ENCODE peak calls at places on chromosomes 2 and 18, in ten cellular contexts. One of them, this sample, is unnamed.

GRCh38 chr2:193276069-193276468 is 1081.3 kb upstream of the TMEFF2 start:
- DNase-seq in heart right ventricle: no peak
- DNase-seq in MG63: no peak
- DNase-seq in uterus: no peak
- DNase-seq in heart left ventricle: no peak
- DNase-seq in fibroblast of pulmonary artery: no peak
- DNase-seq in choroid plexus epithelial cell: no peak
- DNase-seq in fibroblast of villous mesenchyme: no peak
- DNase-seq in HepG2: no peak
- DNase-seq in foreskin fibroblast: no peak
- DNase-seq in this sample: no peak

GRCh38 chr2:85748039-85748438 is 5.8 kb upstream of the ATOH8 start:
- DNase-seq in choroid plexus epithelial cell: no peak
- DNase-seq in heart right ventricle: no peak
- DNase-seq in fibroblast of villous mesenchyme: no peak
- DNase-seq in foreskin fibroblast: no peak
- DNase-seq in MG63: no peak
- DNase-seq in heart left ventricle: no peak
- DNase-seq in HepG2: no peak
- DNase-seq in uterus: no peak
- DNase-seq in fibroblast of pulmonary artery: no peak
- DNase-seq in this sample: no peak

GRCh38 chr2:8638327-8638726 is 43.5 kb upstream of the ID2 start:
- DNase-seq in heart left ventricle: no peak
- DNase-seq in MG63: no peak
- DNase-seq in choroid plexus epithelial cell: no peak
- DNase-seq in HepG2: no peak
- DNase-seq in heart right ventricle: no peak
- DNase-seq in fibroblast of villous mesenchyme: no peak
- DNase-seq in foreskin fibroblast: no peak
- DNase-seq in fibroblast of pulmonary artery: no peak
- DNase-seq in uterus: no peak
- DNase-seq in this sample: no peak

GRCh38 chr2:222827417-222827816 is 33.4 kb upstream of the ACSL3 start:
- DNase-seq in heart left ventricle: no peak
- DNase-seq in heart right ventricle: no peak
- DNase-seq in choroid plexus epithelial cell: no peak
- DNase-seq in foreskin fibroblast: no peak
- DNase-seq in HepG2: no peak
- DNase-seq in fibroblast of pulmonary artery: no peak
- DNase-seq in MG63: no peak
- DNase-seq in fibroblast of villous mesenchyme: no peak
- DNase-seq in uterus: no peak
- DNase-seq in this sample: no peak

GRCh38 chr18:2146092-2146491 is 425.2 kb downstream of the METTL4 start:
- DNase-seq in choroid plexus epithelial cell: no peak
- DNase-seq in uterus: no peak
- DNase-seq in fibroblast of villous mesenchyme: no peak
- DNase-seq in fibroblast of pulmonary artery: no peak
- DNase-seq in foreskin fibroblast: no peak
- DNase-seq in MG63: no peak
- DNase-seq in heart left ventricle: no peak
- DNase-seq in heart right ventricle: no peak
- DNase-seq in HepG2: no peak
- DNase-seq in this sample: no peak

GRCh38 chr2:234952270-234953115 is 676 bp downstream of the SH3BP4 start:
- DNase-seq in HepG2: no peak
- DNase-seq in heart right ventricle: peak; percentile 33
- DNase-seq in foreskin fibroblast: no peak
- DNase-seq in uterus: no peak
- DNase-seq in fibroblast of villous mesenchyme: no peak
- DNase-seq in heart left ventricle: no peak
- DNase-seq in MG63: no peak
- DNase-seq in fibroblast of pulmonary artery: no peak
- DNase-seq in choroid plexus epithelial cell: no peak
- DNase-seq in this sample: no peak

GRCh38 chr2:186460465-186460864 is 25.6 kb upstream of the ZC3H15 start:
- DNase-seq in heart left ventricle: no peak
- DNase-seq in foreskin fibroblast: no peak
- DNase-seq in MG63: no peak
- DNase-seq in uterus: no peak
- DNase-seq in fibroblast of pulmonary artery: peak; percentile 50
- DNase-seq in choroid plexus epithelial cell: peak; percentile 38
- DNase-seq in HepG2: peak; percentile 68
- DNase-seq in heart right ventricle: no peak
- DNase-seq in fibroblast of villous mesenchyme: peak; percentile 4
- DNase-seq in this sample: no peak

GRCh38 chr2:192016265-192016664 is 169.4 kb upstream of the CAVIN2 start:
- DNase-seq in HepG2: no peak
- DNase-seq in MG63: no peak
- DNase-seq in heart right ventricle: no peak
- DNase-seq in heart left ventricle: no peak
- DNase-seq in uterus: no peak
- DNase-seq in fibroblast of villous mesenchyme: no peak
- DNase-seq in foreskin fibroblast: peak; percentile 60
- DNase-seq in choroid plexus epithelial cell: no peak
- DNase-seq in fibroblast of pulmonary artery: no peak
- DNase-seq in this sample: no peak

GRCh38 chr2:180622122-180622918 is 358.1 kb upstream of the UBE2E3 start:
- DNase-seq in fibroblast of villous mesenchyme: peak; percentile 36
- DNase-seq in heart left ventricle: no peak
- DNase-seq in foreskin fibroblast: peak; percentile 82
- DNase-seq in uterus: no peak
- DNase-seq in heart right ventricle: no peak
- DNase-seq in choroid plexus epithelial cell: peak; percentile 71
- DNase-seq in HepG2: no peak
- DNase-seq in fibroblast of pulmonary artery: peak; percentile 49
- DNase-seq in MG63: peak; percentile 19
- DNase-seq in this sample: no peak

GRCh38 chr2:229410312-229410711 is 139.2 kb upstream of the PID1 start:
- DNase-seq in MG63: no peak
- DNase-seq in uterus: no peak
- DNase-seq in choroid plexus epithelial cell: no peak
- DNase-seq in foreskin fibroblast: no peak
- DNase-seq in fibroblast of pulmonary artery: no peak
- DNase-seq in fibroblast of villous mesenchyme: no peak
- DNase-seq in heart left ventricle: no peak
- DNase-seq in HepG2: no peak
- DNase-seq in heart right ventricle: no peak
- DNase-seq in this sample: no peak

GRCh38 chr2:229408356-229408755 is 137.3 kb upstream of the PID1 start:
- DNase-seq in heart left ventricle: no peak
- DNase-seq in choroid plexus epithelial cell: peak; percentile 97
- DNase-seq in fibroblast of villous mesenchyme: peak; percentile 96
- DNase-seq in HepG2: peak; percentile 30
- DNase-seq in uterus: peak; percentile 60
- DNase-seq in foreskin fibroblast: peak; percentile 91
- DNase-seq in MG63: peak; percentile 82
- DNase-seq in fibroblast of pulmonary artery: peak; percentile 97
- DNase-seq in heart right ventricle: no peak
- DNase-seq in this sample: no peak

GRCh38 chr2:229408982-229409381 is 137.9 kb upstream of the PID1 start:
- DNase-seq in foreskin fibroblast: no peak
- DNase-seq in uterus: no peak
- DNase-seq in heart right ventricle: no peak
- DNase-seq in HepG2: no peak
- DNase-seq in MG63: no peak
- DNase-seq in choroid plexus epithelial cell: no peak
- DNase-seq in fibroblast of villous mesenchyme: no peak
- DNase-seq in fibroblast of pulmonary artery: no peak
- DNase-seq in heart left ventricle: no peak
- DNase-seq in this sample: no peak

GRCh38 chr2:229410946-229411345 is 139.9 kb upstream of the PID1 start:
- DNase-seq in HepG2: no peak
- DNase-seq in foreskin fibroblast: no peak
- DNase-seq in MG63: no peak
- DNase-seq in uterus: no peak
- DNase-seq in heart left ventricle: no peak
- DNase-seq in fibroblast of pulmonary artery: no peak
- DNase-seq in fibroblast of villous mesenchyme: no peak
- DNase-seq in choroid plexus epithelial cell: no peak
- DNase-seq in heart right ventricle: no peak
- DNase-seq in this sample: no peak

GRCh38 chr2:229409751-229410181 is 138.7 kb upstream of the PID1 start:
- DNase-seq in heart right ventricle: no peak
- DNase-seq in uterus: no peak
- DNase-seq in heart left ventricle: no peak
- DNase-seq in HepG2: no peak
- DNase-seq in choroid plexus epithelial cell: no peak
- DNase-seq in fibroblast of villous mesenchyme: peak; percentile 36
- DNase-seq in fibroblast of pulmonary artery: no peak
- DNase-seq in MG63: no peak
- DNase-seq in foreskin fibroblast: no peak
- DNase-seq in this sample: no peak
- H3K4me3 ChIP-seq in heart right ventricle: no peak overlapping the region
- H3K4me3 ChIP-seq in uterus: no peak overlapping the region
- H3K4me3 ChIP-seq in heart left ventricle: no peak overlapping the region
- H3K4me3 ChIP-seq in HepG2: no peak overlapping the region
- H3K4me3 ChIP-seq in choroid plexus epithelial cell: no peak overlapping the region
- H3K4me3 ChIP-seq in fibroblast of villous mesenchyme: no peak overlapping the region
- H3K4me3 ChIP-seq in fibroblast of pulmonary artery: no peak overlapping the region
- H3K4me3 ChIP-seq in MG63: no peak overlapping the region
- H3K4me3 ChIP-seq in foreskin fibroblast: no peak overlapping the region
- H3K4me3 ChIP-seq in this sample: no peak overlapping the region

DNA sequence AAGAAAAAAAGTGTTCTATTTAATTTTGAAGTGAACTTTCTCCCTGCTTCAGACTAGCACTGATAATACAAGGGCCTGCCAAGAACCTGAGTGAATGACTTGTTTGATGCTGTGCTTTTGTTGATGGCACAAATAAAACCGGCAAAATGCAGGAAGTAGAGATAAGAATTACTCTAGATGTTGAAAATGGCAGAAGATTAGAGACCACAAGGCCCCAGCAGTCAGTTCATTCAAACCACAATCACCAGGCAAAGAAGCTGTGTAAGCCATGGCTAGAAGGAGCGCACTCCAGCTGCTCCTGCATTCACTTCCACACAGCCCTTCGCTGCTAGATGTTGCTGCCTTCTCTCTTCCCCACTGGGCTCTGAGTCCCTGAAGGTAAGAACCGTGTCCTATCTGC is 297.1 kb downstream of the AGPS start:
- DNase-seq in fibroblast of pulmonary artery: no peak
- DNase-seq in uterus: no peak
- DNase-seq in HepG2: no peak
- DNase-seq in fibroblast of villous mesenchyme: no peak
- DNase-seq in heart left ventricle: no peak
- DNase-seq in foreskin fibroblast: no peak
- DNase-seq in heart right ventricle: no peak
- DNase-seq in choroid plexus epithelial cell: no peak
- DNase-seq in MG63: no peak
- DNase-seq in this sample: no peak
- H3K4me3 ChIP-seq in fibroblast of pulmonary artery: no peak overlapping the region
- H3K4me3 ChIP-seq in uterus: no peak overlapping the region
- H3K4me3 ChIP-seq in HepG2: no peak overlapping the region
- H3K4me3 ChIP-seq in fibroblast of villous mesenchyme: no peak overlapping the region
- H3K4me3 ChIP-seq in heart left ventricle: no peak overlapping the region
- H3K4me3 ChIP-seq in foreskin fibroblast: no peak overlapping the region
- H3K4me3 ChIP-seq in heart right ventricle: no peak overlapping the region
- H3K4me3 ChIP-seq in choroid plexus epithelial cell: no peak overlapping the region
- H3K4me3 ChIP-seq in MG63: no peak overlapping the region
- H3K4me3 ChIP-seq in this sample: no peak overlapping the region

GRCh38 chr2:165582863-165583506 is 113.5 kb downstream of the CSRNP3 start:
- DNase-seq in MG63: peak; percentile 26
- DNase-seq in heart right ventricle: no peak
- DNase-seq in fibroblast of pulmonary artery: no peak
- DNase-seq in HepG2: no peak
- DNase-seq in choroid plexus epithelial cell: no peak
- DNase-seq in foreskin fibroblast: no peak
- DNase-seq in uterus: no peak
- DNase-seq in heart left ventricle: no peak
- DNase-seq in fibroblast of villous mesenchyme: no peak
- DNase-seq in this sample: no peak

GRCh38 chr2:165584126-165584525 is 114.6 kb downstream of the CSRNP3 start:
- DNase-seq in foreskin fibroblast: no peak
- DNase-seq in choroid plexus epithelial cell: no peak
- DNase-seq in uterus: no peak
- DNase-seq in MG63: no peak
- DNase-seq in heart right ventricle: no peak
- DNase-seq in HepG2: no peak
- DNase-seq in fibroblast of pulmonary artery: no peak
- DNase-seq in heart left ventricle: no peak
- DNase-seq in fibroblast of villous mesenchyme: peak; percentile 28
- DNase-seq in this sample: no peak

GRCh38 chr2:165582409-165582808 is 112.9 kb downstream of the CSRNP3 start:
- DNase-seq in uterus: no peak
- DNase-seq in MG63: peak; percentile 56
- DNase-seq in foreskin fibroblast: peak; percentile 10
- DNase-seq in heart left ventricle: no peak
- DNase-seq in fibroblast of pulmonary artery: peak; percentile 49
- DNase-seq in choroid plexus epithelial cell: no peak
- DNase-seq in fibroblast of villous mesenchyme: peak; percentile 5
- DNase-seq in HepG2: no peak
- DNase-seq in heart right ventricle: no peak
- DNase-seq in this sample: no peak

GRCh38 chr2:165586019-165586418 is 116.5 kb downstream of the CSRNP3 start:
- DNase-seq in fibroblast of pulmonary artery: no peak
- DNase-seq in MG63: no peak
- DNase-seq in fibroblast of villous mesenchyme: no peak
- DNase-seq in foreskin fibroblast: no peak
- DNase-seq in heart left ventricle: no peak
- DNase-seq in uterus: no peak
- DNase-seq in heart right ventricle: no peak
- DNase-seq in choroid plexus epithelial cell: no peak
- DNase-seq in HepG2: no peak
- DNase-seq in this sample: no peak

GRCh38 chr2:165587335-165587938 is 117.9 kb downstream of the CSRNP3 start:
- DNase-seq in uterus: no peak
- DNase-seq in heart left ventricle: no peak
- DNase-seq in heart right ventricle: no peak
- DNase-seq in MG63: no peak
- DNase-seq in choroid plexus epithelial cell: no peak
- DNase-seq in fibroblast of villous mesenchyme: peak; percentile 6
- DNase-seq in HepG2: no peak
- DNase-seq in fibroblast of pulmonary artery: no peak
- DNase-seq in foreskin fibroblast: no peak
- DNase-seq in this sample: no peak
- H3K4me3 ChIP-seq in uterus: no peak overlapping the region
- H3K4me3 ChIP-seq in heart left ventricle: no peak overlapping the region
- H3K4me3 ChIP-seq in heart right ventricle: no peak overlapping the region
- H3K4me3 ChIP-seq in MG63: no peak overlapping the region
- H3K4me3 ChIP-seq in choroid plexus epithelial cell: no peak overlapping the region
- H3K4me3 ChIP-seq in fibroblast of villous mesenchyme: no peak overlapping the region
- H3K4me3 ChIP-seq in HepG2: no peak overlapping the region
- H3K4me3 ChIP-seq in fibroblast of pulmonary artery: no peak overlapping the region
- H3K4me3 ChIP-seq in foreskin fibroblast: no peak overlapping the region
- H3K4me3 ChIP-seq in this sample: no peak overlapping the region

DNA sequence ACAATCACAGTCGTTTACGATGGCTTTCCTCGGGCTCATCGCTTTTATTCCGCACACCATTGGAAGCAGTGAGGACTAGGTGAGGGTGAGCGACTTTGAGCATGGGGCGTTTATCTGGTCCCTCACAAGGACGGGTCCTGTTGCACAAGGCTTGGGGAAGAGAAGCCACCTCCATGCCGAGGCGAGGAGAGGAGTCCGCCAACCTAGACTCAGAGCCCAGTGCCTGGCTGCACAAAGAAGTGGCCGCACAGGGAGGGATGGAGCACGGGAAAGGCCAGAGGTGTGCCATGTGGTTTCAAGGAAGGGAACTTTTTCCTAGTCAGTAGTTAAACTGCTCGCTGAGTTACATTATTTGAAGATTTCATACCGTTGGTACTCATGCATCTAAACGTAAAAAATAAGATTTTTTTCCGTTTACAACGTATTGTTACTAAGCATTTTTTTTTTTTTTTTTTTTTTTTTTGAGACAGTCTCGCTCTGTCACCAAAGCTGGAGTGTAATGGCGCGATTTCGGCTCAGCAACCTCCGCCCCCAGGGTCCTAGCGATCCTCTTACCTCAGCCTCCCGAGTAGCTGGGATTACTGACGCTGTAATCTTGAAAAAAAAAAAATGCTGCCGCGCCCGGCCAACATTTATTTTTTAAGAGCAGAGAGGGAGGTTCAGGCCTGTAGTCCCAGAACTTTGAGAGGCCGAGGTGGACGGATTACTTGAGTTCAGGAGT is 868 bp upstream of the CYP27C1 start:
- DNase-seq in heart left ventricle: no peak
- DNase-seq in uterus: no peak
- DNase-seq in fibroblast of villous mesenchyme: no peak
- DNase-seq in choroid plexus epithelial cell: peak; percentile 4
- DNase-seq in foreskin fibroblast: no peak
- DNase-seq in heart right ventricle: no peak
- DNase-seq in fibroblast of pulmonary artery: no peak
- DNase-seq in MG63: no peak
- DNase-seq in HepG2: no peak
- DNase-seq in this sample: no peak
- H3K4me3 ChIP-seq in heart left ventricle: no peak overlapping the region
- H3K4me3 ChIP-seq in uterus: no peak overlapping the region
- H3K4me3 ChIP-seq in fibroblast of villous mesenchyme: no peak overlapping the region
- H3K4me3 ChIP-seq in choroid plexus epithelial cell: peak overlapping the region; percentile 38
- H3K4me3 ChIP-seq in foreskin fibroblast: peak overlapping the region; percentile 47
- H3K4me3 ChIP-seq in heart right ventricle: peak overlapping the region; percentile 46
- H3K4me3 ChIP-seq in fibroblast of pulmonary artery: no peak overlapping the region
- H3K4me3 ChIP-seq in MG63: no peak overlapping the region
- H3K4me3 ChIP-seq in HepG2: peak overlapping the region; percentile 13
- H3K4me3 ChIP-seq in this sample: peak overlapping the region; percentile 22

This sample was measured in CD8-positive, alpha-beta T cell.